ENCODE peak calls at places on chromosomes 2 and 18, in four cellular contexts. E is RWPE2, Y is stomach, F is IMR-90. X is an unnamed sample.

GRCh38 chr2:96949701-96950350 is 36.6 kb downstream of the FAM178B start:
- DNase-seq in F (no peak), Y (no peak), E (peak; percentile 38), X (peak; percentile 31)

GRCh38 chr2:136361521-136361920 is 243.6 kb upstream of the CXCR4 start:
- DNase-seq in Y (no peak), E (no peak), F (no peak), X (no peak)

GRCh38 chr2:23135481-23136100 is 249.4 kb upstream of the KLHL29 start:
- DNase-seq in E (no peak), F (no peak), Y (no peak), X (no peak)

GRCh38 chr2:240604939-240605716 is 18.6 kb downstream of the CAPN10 start:
- DNase-seq in Y (peak; percentile 71), F (no peak), E (peak; percentile 46), X (peak; percentile 88)

GRCh38 chr18:39604836-39605235 is 2039.2 kb upstream of the CELF4 start:
- DNase-seq in F (peak; percentile 57), E (no peak), Y (no peak), X (no peak)

GRCh38 chr2:217616936-217617335 is 385.9 kb downstream of the TNS1 start:
- DNase-seq in Y (no peak), F (peak; percentile 66), E (no peak), X (no peak)

GRCh38 chr2:83742117-83742782 is 716.8 kb downstream of the SUCLG1 start:
- DNase-seq in E (no peak), F (no peak), Y (no peak), X (no peak)

GRCh38 chr2:201523506-201523905 is 72.0 kb downstream of the STRADB start:
- DNase-seq in E (no peak), Y (no peak), F (peak; percentile 32), X (no peak)

GRCh38 chr2:182763311-182763912 is 47.4 kb downstream of the DNAJC10 start:
- DNase-seq in F (peak; percentile 43), E (no peak), Y (no peak), X (no peak)

GRCh38 chr2:59694176-59694575 is 859.3 kb downstream of the BCL11A start:
- DNase-seq in F (no peak), E (no peak), Y (no peak), X (no peak)

GRCh38 chr2:48471048-48471474 is 58.9 kb upstream of the STON1 start:
- DNase-seq in Y (no peak), E (no peak), F (peak; percentile 78), X (peak; percentile 41)

GRCh38 chr2:221997100-221997499 is 301.7 kb downstream of the PAX3 start:
- DNase-seq in Y (no peak), E (no peak), F (peak; percentile 89), X (no peak)

GRCh38 chr2:55268288-55268906 is 634 bp downstream of the MTIF2 start:
- DNase-seq in Y (no peak), F (no peak), E (no peak), X (no peak)

GRCh38 chr2:28390857-28391563 is 1.6 kb upstream of the FOSL2 start:
- DNase-seq in F (no peak), Y (peak; percentile 81), E (no peak), X (peak; percentile 90)

GRCh38 chr18:27713727-27714080 is 463.2 kb downstream of the CDH2 start:
- DNase-seq in E (no peak), F (peak; percentile 15), Y (no peak), X (no peak)

GRCh38 chr2:164662066-164662465 is 40.8 kb upstream of the GRB14 start:
- DNase-seq in Y (no peak), F (no peak), E (no peak), X (no peak)

GRCh38 chr2:210586381-210586780 is 30.0 kb downstream of the CPS1 start:
- DNase-seq in Y (no peak), E (no peak), F (peak; percentile 24), X (no peak)

GRCh38 chr2:70011335-70011734 is 49.9 kb upstream of the ASPRV1 start:
- DNase-seq in Y (no peak), E (no peak), F (no peak), X (no peak)

GRCh38 chr2:15510552-15510951 is 50.6 kb downstream of the NBAS start:
- DNase-seq in E (no peak), Y (no peak), F (no peak), X (no peak)

GRCh38 chr2:23148342-23148741 is 236.6 kb upstream of the KLHL29 start:
- DNase-seq in Y (no peak), E (no peak), F (no peak), X (no peak)

GRCh38 chr2:88054300-88055048 is 1.1 kb downstream of the KRCC1 start:
- DNase-seq in E (no peak), F (no peak), Y (no peak), X (peak; percentile 53)

GRCh38 chr2:131408176-131408575 is 44.2 kb upstream of the RAB6D start:
- DNase-seq in F (no peak), Y (no peak), E (no peak), X (no peak)

GRCh38 chr18:10726198-10727068 is 200.6 kb downstream of the NAPG start:
- DNase-seq in F (no peak), E (no peak), Y (no peak), X (peak; percentile 8)

DNA sequence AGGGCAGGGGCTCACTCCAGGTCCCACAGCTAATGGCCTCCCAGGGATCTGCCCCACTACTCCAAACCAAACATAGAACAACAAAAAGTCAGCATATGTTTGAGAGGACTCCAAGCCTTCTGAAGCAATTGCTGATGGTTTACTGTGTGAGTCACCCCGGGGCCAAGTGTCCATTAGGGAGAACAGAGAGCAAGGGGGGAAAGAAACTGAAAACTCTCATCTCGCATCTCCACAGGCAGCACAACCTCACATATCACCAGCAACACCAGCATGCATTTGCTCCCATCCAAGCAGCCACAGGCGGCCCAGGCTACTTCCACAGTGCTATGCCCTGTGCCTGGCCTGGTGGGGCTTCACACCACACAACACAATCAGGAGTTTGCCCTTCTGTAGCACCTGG is 39.1 kb downstream of the CYRIA start:
- DNase-seq in F (peak; percentile 81), Y (no peak), E (no peak), X (no peak)
- H3K4me1 ChIP-seq in F (peaks cover 43% of the 10 kb centered on the region), Y (peaks cover 6% of the 10 kb centered on the region), E (no peaks in the 10 kb centered on the region), X (peaks cover 4% of the 10 kb centered on the region)

DNA sequence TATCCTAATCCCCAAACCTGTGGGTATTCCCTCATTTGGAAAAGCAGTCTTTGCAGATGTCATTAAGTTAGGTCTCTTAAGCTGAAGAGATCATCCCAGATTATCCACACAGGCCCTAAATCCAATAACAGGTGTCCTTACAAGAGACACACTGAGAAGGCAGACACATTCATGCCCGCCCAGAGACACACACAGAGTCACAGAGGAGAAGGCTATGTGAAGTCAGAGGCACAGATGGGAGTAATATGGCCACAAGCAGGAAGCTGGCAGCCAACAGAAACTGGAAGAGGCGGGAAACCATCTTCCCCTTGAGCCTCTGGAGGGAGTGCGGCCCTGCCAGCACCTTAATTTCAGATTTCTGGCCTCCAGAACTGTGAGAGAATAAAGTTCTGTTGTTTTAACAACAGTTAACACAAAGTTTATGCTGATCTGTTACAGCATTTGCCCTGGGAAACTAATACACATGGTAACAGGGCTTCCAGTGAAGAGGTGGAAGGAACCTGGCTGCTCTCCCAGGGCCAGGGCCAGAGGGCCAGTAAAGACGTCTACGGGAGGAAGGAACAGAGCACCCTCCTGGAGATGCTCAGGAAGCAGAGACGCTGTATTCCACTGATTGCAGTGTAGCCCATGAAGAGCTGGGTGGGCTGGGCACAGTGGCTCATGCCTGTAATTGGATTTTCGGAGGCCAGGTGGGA is 217.5 kb downstream of the GLI2 start:
- DNase-seq in Y (no peak), E (no peak), F (no peak), X (no peak)
- H3K4me3 ChIP-seq in Y (no peak overlapping the region), E (no peak overlapping the region), F (no peak overlapping the region), X (no peak overlapping the region)

DNA sequence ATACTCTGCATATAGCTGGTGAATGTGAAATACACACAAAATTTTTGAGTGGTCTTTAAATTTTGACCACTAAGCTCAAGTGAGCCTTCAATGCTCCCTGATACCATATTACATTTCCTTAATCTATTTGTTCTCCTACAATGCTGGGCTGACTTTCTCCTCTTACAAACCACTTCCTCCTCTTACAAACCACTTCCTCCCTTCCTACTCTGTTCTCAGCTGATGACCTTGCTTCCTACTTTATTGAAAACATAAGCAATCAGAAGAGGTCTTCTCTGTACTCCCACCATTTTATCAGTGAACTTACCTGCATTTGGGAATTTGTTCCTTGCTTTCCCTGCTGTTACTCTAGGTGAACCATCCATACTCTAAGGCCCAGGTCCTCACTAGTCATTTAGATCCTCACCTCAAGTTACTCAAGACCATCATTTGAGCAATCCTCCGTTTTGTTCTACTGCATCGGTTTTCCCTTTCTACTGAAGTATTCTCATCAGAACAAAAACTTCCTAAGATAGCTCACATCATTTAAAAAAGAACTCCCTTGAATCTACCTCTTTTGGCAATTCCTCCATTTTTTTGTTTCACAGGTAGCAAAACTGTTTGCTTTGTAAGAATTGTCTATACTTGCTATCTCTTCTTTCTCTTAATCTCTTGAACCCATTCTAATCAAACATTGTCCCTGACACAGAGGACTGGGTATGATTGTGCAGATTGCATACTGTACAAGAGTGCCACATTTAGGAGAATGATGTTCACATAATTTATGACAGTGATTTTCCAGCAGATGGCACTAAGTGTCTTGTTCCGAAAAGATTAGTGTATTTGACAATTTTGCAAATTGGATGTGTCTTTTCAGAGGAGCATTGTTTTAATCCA is 96.5 kb downstream of the EPB41L5 start:
- DNase-seq in F (peak; percentile 59), E (no peak), Y (no peak), X (no peak)
- TF ChIP-seq CTCF in F (peak; percentile 54), E (peak; percentile 86), Y (no peak), X (no peak)

GRCh38 chr2:98912221-98912851 is 23.7 kb downstream of the CRACDL start:
- DNase-seq in E (peak; percentile 94), Y (peak; percentile 66), F (peak; percentile 89), X (no peak)
- H3K4me1 ChIP-seq in E (peaks cover 86% of the 10 kb centered on the region), Y (peaks cover 47% of the 10 kb centered on the region), F (peaks cover 13% of the 10 kb centered on the region), X (peaks cover 2% of the 10 kb centered on the region)

GRCh38 chr18:9613550-9614400 is 584 bp downstream of the PPP4R1 start:
- DNase-seq in Y (peak; percentile 57), E (peak; percentile 61), F (peak; percentile 27), X (peak; percentile 69)

GRCh38 chr18:9612989-9613388 is 1.4 kb downstream of the PPP4R1 start:
- DNase-seq in Y (no peak), E (no peak), F (no peak), X (no peak)

GRCh38 chr18:9615280-9615797 is 980 bp upstream of the PPP4R1 start:
- DNase-seq in F (no peak), E (no peak), Y (no peak), X (no peak)

GRCh38 chr18:9614401-9615279 is at the start of gene PPP4R1:
- DNase-seq in E (peak; percentile 86), Y (peak; percentile 79), F (peak; percentile 52), X (peak; percentile 87)

DNA sequence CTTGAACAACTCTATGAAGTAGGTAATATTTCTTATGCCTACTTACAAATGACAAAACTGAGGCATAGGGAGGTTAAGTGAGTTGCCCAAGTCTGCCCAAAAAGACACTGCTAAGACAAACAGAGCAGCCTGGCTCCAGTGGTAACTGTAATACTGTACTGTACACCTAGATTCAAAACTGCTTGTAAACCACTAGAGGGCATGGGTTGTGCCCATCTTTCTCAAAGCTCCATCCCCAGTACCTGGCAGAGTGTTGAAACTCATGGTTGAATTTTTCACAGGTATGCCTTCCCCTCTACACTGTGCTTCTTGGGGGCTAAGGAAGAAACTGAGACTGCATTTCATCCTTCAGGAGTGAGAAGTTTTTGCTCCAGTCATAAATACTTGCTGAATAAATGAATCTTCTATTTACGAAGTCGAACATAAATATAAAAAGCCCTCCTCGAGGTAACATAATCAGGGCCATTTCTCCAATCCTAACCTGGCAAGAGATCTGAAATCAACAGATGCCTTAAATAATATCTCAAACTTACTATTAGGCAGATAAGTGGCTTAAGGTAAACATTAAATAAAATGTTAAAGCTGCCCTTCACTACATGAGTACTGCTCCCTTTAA is 2.0 kb downstream of the PPP4R1 start:
- DNase-seq in E (no peak), F (peak; percentile 58), Y (peak; percentile 44), X (peak; percentile 48)
- H3K4me3 ChIP-seq in E (peak overlapping the region; percentile 94), F (peak overlapping the region; percentile 81), Y (no peak overlapping the region), X (no peak overlapping the region)